ENCODE peak calls at places on chromosomes 5 and 9, in four cellular contexts. One of them, this sample, is unnamed. For H3K4me1, the result is how much of the 10 kb centered on the place peaks cover.

GRCh38 chr5:45385321-45386058 is 310.7 kb downstream of the HCN1 start:
- DNase-seq in PC-9: no peak
- DNase-seq in PC-3: peak
- DNase-seq in tibial nerve: no peak
- DNase-seq in this sample: no peak

GRCh38 chr5:123503299-123503698 is 8.7 kb upstream of the CSNK1G3 start:
- DNase-seq in PC-9: no peak
- DNase-seq in PC-3: no peak
- DNase-seq in tibial nerve: no peak
- DNase-seq in this sample: no peak

GRCh38 chr9:94097788-94098413 is 13.6 kb downstream of the PTPDC1 start:
- DNase-seq in PC-9: no peak
- DNase-seq in PC-3: peak
- DNase-seq in tibial nerve: no peak
- DNase-seq in this sample: peak

GRCh38 chr9:107044872-107045271 is 181.9 kb downstream of the ZNF462 start:
- DNase-seq in PC-9: no peak
- DNase-seq in PC-3: peak
- DNase-seq in tibial nerve: no peak
- DNase-seq in this sample: peak

GRCh38 chr9:20904995-20905394 is 126.4 kb downstream of the HACD4 start:
- DNase-seq in PC-9: no peak
- DNase-seq in PC-3: no peak
- DNase-seq in tibial nerve: no peak
- DNase-seq in this sample: no peak

GRCh38 chr5:67178085-67178484 is 18.5 kb downstream of the CD180 start:
- DNase-seq in PC-9: no peak
- DNase-seq in PC-3: peak
- DNase-seq in tibial nerve: no peak
- DNase-seq in this sample: no peak

GRCh38 chr5:35939639-35940038 is 1.2 kb upstream of the CAPSL start:
- DNase-seq in PC-9: no peak
- DNase-seq in PC-3: no peak
- DNase-seq in tibial nerve: no peak
- DNase-seq in this sample: no peak

GRCh38 chr5:145971701-145972100 is 35.3 kb downstream of the SH3RF2 start:
- DNase-seq in PC-9: no peak
- DNase-seq in PC-3: no peak
- DNase-seq in tibial nerve: no peak
- DNase-seq in this sample: no peak

GRCh38 chr5:140043508-140043872 is 391 bp upstream of the NRG2 start:
- DNase-seq in PC-9: no peak
- DNase-seq in PC-3: peak
- DNase-seq in tibial nerve: no peak
- DNase-seq in this sample: no peak

GRCh38 chr5:167580608-167581007 is 710.8 kb upstream of the WWC1 start:
- DNase-seq in PC-9: no peak
- DNase-seq in PC-3: no peak
- DNase-seq in tibial nerve: no peak
- DNase-seq in this sample: no peak

GRCh38 chr5:51621156-51621555 is 237.9 kb downstream of the ISL1 start:
- DNase-seq in PC-9: no peak
- DNase-seq in PC-3: peak
- DNase-seq in tibial nerve: no peak
- DNase-seq in this sample: no peak

GRCh38 chr9:87863882-87864465 is 18.7 kb upstream of the SPATA31E1 start:
- DNase-seq in PC-9: no peak
- DNase-seq in PC-3: no peak
- DNase-seq in tibial nerve: no peak
- DNase-seq in this sample: no peak

GRCh38 chr9:131701434-131701781 is 38.5 kb downstream of the RAPGEF1 start:
- DNase-seq in PC-9: no peak
- DNase-seq in PC-3: no peak
- DNase-seq in tibial nerve: no peak
- DNase-seq in this sample: no peak

GRCh38 chr9:136050706-136051567 is 44.2 kb downstream of the NACC2 start:
- DNase-seq in PC-9: no peak
- DNase-seq in PC-3: no peak
- DNase-seq in tibial nerve: no peak
- DNase-seq in this sample: peak

DNA sequence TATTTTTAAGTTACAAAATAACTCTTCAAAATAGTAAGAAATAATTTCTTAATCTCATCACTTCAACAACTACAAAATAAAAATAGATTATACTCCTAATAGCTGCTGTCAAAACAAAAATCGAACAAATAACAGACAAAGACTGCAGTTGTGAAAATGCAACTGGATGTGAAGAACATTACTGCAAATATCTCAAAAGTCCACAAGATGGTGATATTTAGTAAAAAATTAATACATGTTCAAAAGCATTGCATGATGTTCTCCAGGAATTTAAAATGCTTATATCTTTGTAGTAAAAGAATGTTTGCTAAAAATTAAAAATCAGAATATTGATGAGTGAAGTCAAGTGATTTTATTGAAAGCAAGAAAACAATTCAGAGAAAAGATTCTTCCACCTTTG is 66.2 kb downstream of the MPDZ start:
- DNase-seq in PC-9: no peak
- DNase-seq in PC-3: peak
- DNase-seq in tibial nerve: no peak
- DNase-seq in this sample: no peak
- TF ChIP-seq CTCF in PC-9: peak
- TF ChIP-seq CTCF in PC-3: peak
- TF ChIP-seq CTCF in tibial nerve: peak
- TF ChIP-seq CTCF in this sample: peak

DNA sequence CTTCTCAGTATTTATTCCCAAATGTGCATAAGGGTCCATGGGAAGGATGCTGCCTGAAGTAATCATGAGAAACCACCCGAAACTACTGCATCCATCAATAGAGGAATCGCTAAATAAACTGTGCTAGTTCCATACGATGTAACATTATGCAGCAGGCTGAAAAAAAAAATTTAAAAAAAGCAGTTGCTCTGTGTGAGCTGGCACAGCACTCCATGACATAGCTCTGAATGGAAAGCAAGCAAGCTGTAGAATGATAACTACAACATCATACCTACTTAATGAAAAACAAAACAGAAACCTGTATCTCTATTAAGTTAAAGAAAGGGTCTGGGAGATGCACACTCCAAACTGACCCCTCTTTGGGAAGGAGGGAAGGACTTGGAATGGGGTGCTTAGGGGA is 49.3 kb downstream of the SHB start:
- DNase-seq in PC-9: no peak
- DNase-seq in PC-3: no peak
- DNase-seq in tibial nerve: no peak
- DNase-seq in this sample: peak
- H3K4me1 ChIP-seq in PC-9: half or more
- H3K4me1 ChIP-seq in PC-3: half or more
- H3K4me1 ChIP-seq in tibial nerve: under half
- H3K4me1 ChIP-seq in this sample: half or more

DNA sequence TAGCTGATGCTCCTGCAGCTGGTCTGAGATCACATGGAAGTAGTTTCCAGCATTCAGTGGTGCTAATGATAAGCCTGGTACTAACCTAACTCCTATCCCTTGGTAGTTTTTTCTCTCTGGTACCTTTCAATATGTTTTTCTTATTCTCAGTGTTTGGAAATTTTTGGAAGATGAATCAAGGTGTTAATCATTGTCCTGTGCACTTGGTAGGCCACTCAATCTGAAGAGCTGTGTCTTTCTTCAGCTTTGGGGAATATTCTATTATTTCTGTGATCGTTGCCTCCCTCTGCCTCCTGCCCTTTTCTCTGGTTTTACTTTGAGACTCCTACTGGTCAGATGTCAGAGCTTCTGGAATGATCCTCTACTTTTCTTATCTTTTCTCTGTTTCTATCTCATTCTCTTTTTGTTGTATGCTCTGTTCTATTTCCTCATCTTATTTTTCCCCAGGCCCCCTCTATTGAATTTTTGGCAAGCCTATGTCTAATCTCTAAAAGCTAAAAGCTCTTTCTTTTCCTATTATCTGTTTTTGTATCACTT is 136.8 kb downstream of the APBA1 start:
- DNase-seq in PC-9: no peak
- DNase-seq in PC-3: no peak
- DNase-seq in tibial nerve: no peak
- DNase-seq in this sample: no peak
- TF ChIP-seq CTCF in PC-9: no peak
- TF ChIP-seq CTCF in PC-3: no peak
- TF ChIP-seq CTCF in tibial nerve: no peak
- TF ChIP-seq CTCF in this sample: peak

DNA sequence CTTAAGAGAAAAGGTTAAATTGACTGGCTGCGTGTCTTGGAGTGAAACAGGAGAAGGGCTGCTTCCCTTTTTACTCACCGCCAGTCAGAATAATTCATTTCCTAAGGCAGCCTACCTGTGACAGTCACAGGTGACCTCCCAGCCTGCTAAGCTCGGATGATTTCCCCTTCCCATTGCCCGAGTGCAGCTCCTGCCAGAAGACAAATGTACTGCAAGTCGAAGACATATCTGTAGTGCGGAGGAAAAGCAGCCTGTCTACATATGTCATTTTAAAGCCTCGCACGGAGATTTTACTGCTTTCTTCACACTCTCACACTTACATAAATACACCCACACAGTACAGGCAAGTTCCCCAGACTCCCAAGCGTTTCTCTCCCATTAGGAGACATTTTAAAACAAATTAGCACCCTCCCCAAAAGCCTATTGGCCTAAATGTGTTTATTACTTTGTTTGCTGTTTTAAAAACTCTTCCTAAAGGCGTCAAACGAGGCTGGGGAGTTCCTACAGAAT is 665.7 kb upstream of the ZNF608 start:
- DNase-seq in PC-9: no peak
- DNase-seq in PC-3: peak
- DNase-seq in tibial nerve: no peak
- DNase-seq in this sample: no peak
- H3K4me1 ChIP-seq in PC-9: under half
- H3K4me1 ChIP-seq in PC-3: half or more
- H3K4me1 ChIP-seq in tibial nerve: under half
- H3K4me1 ChIP-seq in this sample: half or more